ENCODE peak calls at places on chromosome 19, in eight cellular contexts. U is dorsolateral prefrontal cortex, I is heart left ventricle, W is bronchial epithelial cell, N is endothelial cell of umbilical vein, C is mucosa of descending colon, D is GM12865, Z is tibial artery. S is an unnamed sample.

GRCh38 chr19:47107201-47107952 is 6.2 kb downstream of the ZC3H4 start:
- DNase-seq in U (no peak), I (no peak), W (peak), N (peak), C (no peak), D (no peak), Z (no peak), S (no peak)

GRCh38 chr19:49132974-49133609 is 13.7 kb downstream of the PPFIA3 start:
- DNase-seq in U (no peak), I (peak), W (no peak), N (no peak), C (peak), D (no peak), Z (no peak), S (no peak)

GRCh38 chr19:8569066-8569761 is 8.0 kb downstream of the MYO1F start:
- DNase-seq in U (no peak), I (peak), W (peak), N (no peak), C (peak), D (peak), Z (no peak), S (peak)

GRCh38 chr19:9819590-9819898 is 665 bp upstream of the FBXL12 start:
- DNase-seq in U (no peak), I (no peak), W (no peak), N (no peak), C (no peak), D (no peak), Z (no peak), S (no peak)

GRCh38 chr19:10105241-10106099 is 692 bp upstream of the PPAN start:
- DNase-seq in U (no peak), I (no peak), W (no peak), N (no peak), C (no peak), D (peak), Z (no peak), S (peak)

GRCh38 chr19:42113641-42114348 is 18.5 kb downstream of the POU2F2 start:
- DNase-seq in U (no peak), I (no peak), W (peak), N (peak), C (no peak), D (peak), Z (no peak), S (peak)

GRCh38 chr19:33453207-33453736 is 68.3 kb downstream of the PEPD start:
- DNase-seq in U (no peak), I (no peak), W (no peak), N (no peak), C (no peak), D (no peak), Z (no peak), S (no peak)

GRCh38 chr19:43755256-43755801 is 567 bp upstream of the SMG9 start:
- DNase-seq in U (peak), I (peak), W (peak), N (peak), C (peak), D (peak), Z (peak), S (peak)

GRCh38 chr19:44806271-44806670 is 2.6 kb upstream of the BCAM start:
- DNase-seq in U (no peak), I (no peak), W (no peak), N (no peak), C (no peak), D (no peak), Z (no peak), S (no peak)

GRCh38 chr19:54209058-54209747 is 8.5 kb downstream of the RPS9 start:
- DNase-seq in U (no peak), I (no peak), W (no peak), N (no peak), C (peak), D (peak), Z (no peak), S (no peak)

GRCh38 chr19:35389192-35389861 is 18.5 kb downstream of the GPR42 start:
- DNase-seq in U (no peak), I (no peak), W (no peak), N (no peak), C (no peak), D (no peak), Z (no peak), S (no peak)

GRCh38 chr19:49907745-49908446 is 11.2 kb upstream of the IL4I1 start:
- DNase-seq in U (no peak), I (no peak), W (no peak), N (no peak), C (no peak), D (peak), Z (no peak), S (peak)

GRCh38 chr19:40521276-40521675 is 54.5 kb downstream of the SPTBN4 start:
- DNase-seq in U (no peak), I (no peak), W (peak), N (no peak), C (no peak), D (peak), Z (no peak), S (no peak)
- TF ChIP-seq CTCF in U (peak), I (no peak), W (peak), N (peak), C (no peak), D (peak), Z (peak), S (peak)

DNA sequence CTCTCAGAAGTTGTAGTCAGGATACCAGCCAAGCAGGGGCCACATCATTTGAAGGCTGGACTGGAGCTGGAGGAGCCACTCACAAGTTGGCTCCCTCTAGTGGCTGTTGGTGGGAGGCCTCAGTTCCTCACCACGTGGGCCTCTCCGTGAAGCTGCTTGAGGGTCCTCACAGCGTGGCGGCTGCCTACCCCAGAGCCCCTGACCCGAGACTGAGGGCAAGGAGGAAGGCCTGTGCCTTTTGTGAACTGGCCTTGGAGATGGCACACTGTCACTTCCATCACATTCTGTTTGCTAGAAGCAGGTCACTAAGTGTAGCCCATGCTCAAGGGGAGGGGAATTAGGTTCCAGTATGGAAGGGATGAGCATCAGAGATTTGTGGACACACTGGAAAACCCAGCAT is 14.6 kb downstream of the GNA11 start:
- DNase-seq in U (no peak), I (no peak), W (peak), N (peak), C (no peak), D (peak), Z (no peak), S (peak)
- TF ChIP-seq CTCF in U (peak), I (peak), W (peak), N (peak), C (peak), D (peak), Z (peak), S (peak)

DNA sequence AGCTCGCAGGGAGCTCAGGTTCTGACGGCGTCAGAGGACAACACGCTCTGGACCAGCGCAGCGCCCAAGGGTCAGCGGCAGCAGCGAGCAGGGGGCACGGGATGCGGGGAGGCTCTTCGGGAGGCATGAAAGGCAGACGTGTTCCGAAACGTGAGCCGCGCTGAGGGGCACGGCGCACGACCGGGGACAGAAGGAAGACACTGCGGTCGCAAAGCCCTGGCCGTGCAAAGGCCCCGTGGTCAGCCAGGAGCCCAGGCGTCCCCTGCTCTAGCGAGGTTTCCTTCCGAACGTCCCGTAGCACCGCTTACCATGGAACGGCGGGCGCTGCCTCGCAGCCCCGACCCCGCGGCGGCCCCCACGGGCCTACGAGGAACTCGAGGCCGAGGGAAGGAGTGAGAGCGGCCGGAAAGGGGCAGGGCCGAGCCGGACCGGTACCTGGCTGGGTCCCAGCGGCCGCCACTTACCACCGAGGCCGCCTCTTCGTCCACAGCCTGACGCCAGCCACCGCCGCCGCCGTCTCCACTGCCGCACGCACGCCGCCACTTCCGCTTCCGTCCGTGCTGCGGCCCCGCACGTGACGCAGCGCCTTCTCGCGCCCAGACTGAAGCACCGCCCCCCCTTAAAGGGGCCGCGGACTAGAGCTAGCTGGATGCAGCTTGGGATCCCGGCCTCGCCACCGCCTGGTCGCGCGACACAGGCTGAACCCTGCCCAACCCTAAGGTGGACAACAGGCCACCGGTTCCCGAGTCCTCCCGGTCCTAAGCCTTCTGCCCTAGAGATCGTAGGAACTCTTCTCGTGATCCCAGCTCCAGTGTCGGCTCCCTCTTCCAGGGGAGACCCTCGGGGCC is 9.4 kb downstream of the ABHD17A start:
- DNase-seq in U (peak), I (peak), W (peak), N (peak), C (peak), D (peak), Z (peak), S (peak)
- TF ChIP-seq CTCF in U (peak), I (no peak), W (no peak), N (no peak), C (no peak), D (no peak), Z (no peak), S (no peak)

GRCh38 chr19:57947419-57948134 is at the start of gene ZNF256:
- DNase-seq in U (peak), I (peak), W (peak), N (peak), C (peak), D (peak), Z (peak), S (peak)
- TF ChIP-seq CTCF in U (peak), I (peak), W (peak), N (peak), C (peak), D (peak), Z (peak), S (peak)

DNA sequence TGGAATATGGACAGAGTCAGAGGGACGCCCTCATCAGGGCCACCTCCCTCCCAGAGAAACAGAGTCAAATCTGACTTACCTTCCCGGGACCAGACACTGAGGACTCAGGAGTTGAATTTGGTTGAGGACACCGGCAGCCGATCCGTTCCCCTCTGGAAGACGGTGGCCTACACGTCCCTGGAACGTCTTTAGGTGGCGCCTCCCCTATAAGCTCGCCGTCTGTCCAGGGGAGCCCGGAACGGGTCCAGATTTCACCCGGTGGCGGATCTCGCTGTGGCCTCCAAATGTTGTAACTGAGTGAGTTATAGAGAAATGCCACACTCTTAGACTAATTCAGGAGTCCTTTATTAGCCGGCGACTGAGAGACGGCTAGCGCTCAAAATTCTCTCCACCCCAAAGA is 9.0 kb downstream of the TNFSF14 start:
- DNase-seq in U (no peak), I (no peak), W (no peak), N (no peak), C (no peak), D (no peak), Z (no peak), S (no peak)
- TF ChIP-seq CTCF in U (no peak), I (no peak), W (no peak), N (no peak), C (no peak), D (no peak), Z (no peak), S (peak)

DNA sequence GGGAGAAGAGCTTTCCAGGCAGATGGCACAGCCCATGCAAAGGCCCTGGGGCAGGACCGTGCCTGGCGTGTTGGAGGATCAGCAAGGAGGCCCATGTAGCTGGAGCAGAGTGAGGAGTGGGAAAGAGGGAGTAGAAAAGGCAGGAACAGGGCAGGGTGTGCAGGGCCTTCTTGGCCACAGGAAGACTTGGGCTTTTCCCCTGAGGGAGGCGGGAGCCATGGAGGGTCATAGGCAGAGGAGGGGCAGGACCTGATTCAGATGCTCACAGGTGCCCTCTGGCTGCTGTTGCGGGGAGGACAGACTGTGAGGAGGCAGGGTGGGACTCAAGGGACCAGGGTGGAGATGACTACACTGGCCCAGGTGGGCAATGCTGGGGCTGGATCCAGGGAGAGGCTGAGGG is 13.8 kb upstream of the PTPRS start:
- DNase-seq in U (no peak), I (no peak), W (no peak), N (no peak), C (no peak), D (peak), Z (no peak), S (peak)
- TF ChIP-seq CTCF in U (no peak), I (no peak), W (peak), N (peak), C (no peak), D (peak), Z (no peak), S (peak)

GRCh38 chr19:1252818-1253513 is 4.6 kb downstream of the MIDN start:
- DNase-seq in U (peak), I (peak), W (peak), N (peak), C (peak), D (peak), Z (peak), S (peak)
- TF ChIP-seq CTCF in U (no peak), I (peak), W (peak), N (peak), C (no peak), D (peak), Z (no peak), S (no peak)

DNA sequence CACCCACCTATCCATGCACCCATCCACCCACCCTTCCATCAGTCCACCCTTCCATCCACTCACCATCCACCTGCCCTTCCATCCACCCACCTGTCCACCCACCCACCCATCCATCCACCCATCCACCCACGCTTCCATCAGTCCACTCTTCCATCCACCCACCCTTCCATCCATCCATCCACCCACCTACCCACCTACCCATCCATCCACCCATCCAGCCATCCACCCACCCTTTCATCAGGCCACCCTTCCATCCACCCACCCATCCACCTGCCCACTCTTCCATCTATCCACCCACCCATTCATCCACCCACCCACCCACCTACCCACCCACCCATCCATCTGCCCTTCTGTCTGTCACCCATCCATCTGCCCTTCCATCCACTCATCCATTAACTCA is 17.0 kb downstream of the KLHL26 start:
- DNase-seq in U (no peak), I (no peak), W (no peak), N (no peak), C (no peak), D (no peak), Z (no peak), S (no peak)
- TF ChIP-seq CTCF in U (no peak), I (no peak), W (no peak), N (no peak), C (no peak), D (no peak), Z (no peak), S (no peak)

GRCh38 chr19:7386308-7386707 is 37.6 kb downstream of the ARHGEF18 start:
- DNase-seq in U (no peak), I (no peak), W (peak), N (no peak), C (no peak), D (peak), Z (no peak), S (no peak)
- TF ChIP-seq CTCF in U (no peak), I (no peak), W (peak), N (no peak), C (no peak), D (peak), Z (no peak), S (peak)

GRCh38 chr19:16088985-16089846 is 12.9 kb downstream of the TPM4 start:
- DNase-seq in U (no peak), I (no peak), W (no peak), N (no peak), C (no peak), D (no peak), Z (no peak), S (no peak)

GRCh38 chr19:16085115-16085514 is 8.8 kb downstream of the TPM4 start:
- DNase-seq in U (no peak), I (no peak), W (peak), N (no peak), C (no peak), D (no peak), Z (no peak), S (no peak)

GRCh38 chr19:16091546-16092475 is 15.5 kb downstream of the TPM4 start:
- DNase-seq in U (no peak), I (no peak), W (no peak), N (no peak), C (no peak), D (no peak), Z (no peak), S (no peak)

GRCh38 chr19:16087940-16088339 is 11.6 kb downstream of the TPM4 start:
- DNase-seq in U (no peak), I (no peak), W (no peak), N (no peak), C (no peak), D (no peak), Z (no peak), S (no peak)

DNA sequence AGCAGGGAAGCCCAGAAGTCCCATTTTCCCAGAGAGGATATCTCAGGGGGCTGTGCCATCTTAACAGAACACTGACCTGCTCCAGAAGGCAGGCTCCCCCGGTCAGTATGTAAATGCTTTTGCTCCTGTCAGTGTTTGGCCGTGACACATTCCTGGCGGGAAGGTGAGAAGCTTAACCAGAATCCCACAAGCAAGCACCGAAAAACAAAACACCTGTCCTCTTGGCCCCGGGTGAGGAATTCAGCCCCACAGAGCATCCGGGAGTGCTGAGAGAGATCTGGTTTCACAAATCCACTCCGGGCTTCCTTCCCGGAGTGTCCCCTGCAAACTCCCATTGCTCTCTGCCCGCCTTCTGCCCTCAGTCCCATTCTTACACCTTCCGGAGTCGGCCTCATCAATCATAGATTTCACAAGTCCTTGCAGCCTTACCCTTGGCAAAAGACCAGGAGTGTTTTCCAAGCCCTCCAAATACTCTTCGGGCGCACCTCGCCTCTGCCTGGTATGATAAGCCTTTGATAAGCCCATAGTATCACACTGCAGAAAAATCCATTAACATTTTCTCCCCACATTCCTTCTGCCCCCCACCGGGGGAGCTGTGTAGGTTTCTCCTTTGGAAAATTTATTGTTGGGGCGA is 12.2 kb downstream of the TPM4 start:
- DNase-seq in U (no peak), I (no peak), W (no peak), N (no peak), C (no peak), D (no peak), Z (no peak), S (no peak)
- TF ChIP-seq CTCF in U (no peak), I (no peak), W (no peak), N (peak), C (no peak), D (no peak), Z (no peak), S (no peak)

S was measured in GM13977.